ENCODE peak calls at places on chromosome 3, in six cellular contexts. One of them, this sample, is unnamed.

GRCh38 chr3:32002536-32003368 is 21.2 kb downstream of the ZNF860 start:
- DNase-seq in uterus: no peak
- DNase-seq in spleen: no peak
- DNase-seq in cardiac muscle cell: no peak
- DNase-seq in mucosa of descending colon: no peak
- DNase-seq in K562: no peak
- DNase-seq in this sample: no peak

GRCh38 chr3:153621988-153622387 is 460.0 kb downstream of the RAP2B start:
- DNase-seq in spleen: no peak
- DNase-seq in K562: no peak
- DNase-seq in uterus: no peak
- DNase-seq in cardiac muscle cell: no peak
- DNase-seq in mucosa of descending colon: no peak
- DNase-seq in this sample: no peak

GRCh38 chr3:184291738-184292445 is 7.1 kb upstream of the PSMD2 start:
- DNase-seq in cardiac muscle cell: no peak
- DNase-seq in K562: no peak
- DNase-seq in mucosa of descending colon: no peak
- DNase-seq in uterus: no peak
- DNase-seq in spleen: no peak
- DNase-seq in this sample: no peak

GRCh38 chr3:187039723-187040414 is 99.4 kb downstream of the RPL39L start:
- DNase-seq in spleen: no peak
- DNase-seq in K562: no peak
- DNase-seq in uterus: no peak
- DNase-seq in cardiac muscle cell: no peak
- DNase-seq in mucosa of descending colon: peak; percentile 48
- DNase-seq in this sample: no peak

GRCh38 chr3:148008591-148008990 is 599.4 kb downstream of the ZIC1 start:
- DNase-seq in cardiac muscle cell: no peak
- DNase-seq in uterus: no peak
- DNase-seq in mucosa of descending colon: no peak
- DNase-seq in spleen: no peak
- DNase-seq in K562: no peak
- DNase-seq in this sample: no peak

GRCh38 chr3:172034786-172035685 is 4.3 kb upstream of the FNDC3B start:
- DNase-seq in mucosa of descending colon: peak; percentile 73
- DNase-seq in uterus: no peak
- DNase-seq in K562: peak; percentile 46
- DNase-seq in cardiac muscle cell: no peak
- DNase-seq in spleen: no peak
- DNase-seq in this sample: no peak

GRCh38 chr3:23761440-23761896 is 44.3 kb upstream of the UBE2E1 start:
- DNase-seq in K562: no peak
- DNase-seq in spleen: no peak
- DNase-seq in mucosa of descending colon: peak; percentile 64
- DNase-seq in cardiac muscle cell: peak; percentile 49
- DNase-seq in uterus: no peak
- DNase-seq in this sample: no peak

GRCh38 chr3:134905647-134905935 is 110.5 kb downstream of the EPHB1 start:
- DNase-seq in mucosa of descending colon: no peak
- DNase-seq in uterus: no peak
- DNase-seq in cardiac muscle cell: no peak
- DNase-seq in K562: no peak
- DNase-seq in spleen: no peak
- DNase-seq in this sample: no peak

GRCh38 chr3:30691249-30691880 is 85.0 kb downstream of the TGFBR2 start:
- DNase-seq in K562: no peak
- DNase-seq in uterus: no peak
- DNase-seq in spleen: no peak
- DNase-seq in mucosa of descending colon: no peak
- DNase-seq in cardiac muscle cell: no peak
- DNase-seq in this sample: no peak

GRCh38 chr3:39762537-39762936 is 46.9 kb upstream of the MYRIP start:
- DNase-seq in K562: no peak
- DNase-seq in uterus: no peak
- DNase-seq in cardiac muscle cell: no peak
- DNase-seq in spleen: no peak
- DNase-seq in mucosa of descending colon: no peak
- DNase-seq in this sample: no peak

GRCh38 chr3:194469977-194470376 is 16.8 kb downstream of the ATP13A3 start:
- DNase-seq in K562: no peak
- DNase-seq in mucosa of descending colon: no peak
- DNase-seq in spleen: no peak
- DNase-seq in cardiac muscle cell: no peak
- DNase-seq in uterus: no peak
- DNase-seq in this sample: no peak

GRCh38 chr3:131397889-131398288 is 16.3 kb downstream of the NUDT16 start:
- DNase-seq in K562: no peak
- DNase-seq in cardiac muscle cell: no peak
- DNase-seq in mucosa of descending colon: no peak
- DNase-seq in spleen: no peak
- DNase-seq in uterus: no peak
- DNase-seq in this sample: no peak

GRCh38 chr3:87359807-87360206 is 83.4 kb upstream of the POU1F1 start:
- DNase-seq in mucosa of descending colon: peak; percentile 24
- DNase-seq in spleen: no peak
- DNase-seq in uterus: no peak
- DNase-seq in cardiac muscle cell: no peak
- DNase-seq in K562: no peak
- DNase-seq in this sample: no peak

GRCh38 chr3:197309528-197310361 is 11.3 kb upstream of the DLG1 start:
- DNase-seq in uterus: no peak
- DNase-seq in cardiac muscle cell: no peak
- DNase-seq in mucosa of descending colon: no peak
- DNase-seq in K562: no peak
- DNase-seq in spleen: no peak
- DNase-seq in this sample: no peak

GRCh38 chr3:22231061-22231460 is 480.1 kb upstream of the ZNF385D start:
- DNase-seq in cardiac muscle cell: no peak
- DNase-seq in uterus: no peak
- DNase-seq in mucosa of descending colon: no peak
- DNase-seq in K562: no peak
- DNase-seq in spleen: no peak
- DNase-seq in this sample: no peak

GRCh38 chr3:140031170-140031569 is 96.2 kb downstream of the CLSTN2 start:
- DNase-seq in uterus: no peak
- DNase-seq in mucosa of descending colon: no peak
- DNase-seq in cardiac muscle cell: no peak
- DNase-seq in spleen: no peak
- DNase-seq in K562: no peak
- DNase-seq in this sample: no peak

GRCh38 chr3:31466016-31466415 is 66.7 kb upstream of the STT3B start:
- DNase-seq in uterus: no peak
- DNase-seq in K562: no peak
- DNase-seq in spleen: no peak
- DNase-seq in mucosa of descending colon: no peak
- DNase-seq in cardiac muscle cell: no peak
- DNase-seq in this sample: no peak

GRCh38 chr3:174202146-174202545 is 657.0 kb upstream of the NAALADL2 start:
- DNase-seq in uterus: no peak
- DNase-seq in cardiac muscle cell: no peak
- DNase-seq in mucosa of descending colon: no peak
- DNase-seq in spleen: no peak
- DNase-seq in K562: no peak
- DNase-seq in this sample: no peak

GRCh38 chr3:133633439-133633838 is 28.3 kb downstream of the TOPBP1 start:
- DNase-seq in spleen: no peak
- DNase-seq in uterus: no peak
- DNase-seq in cardiac muscle cell: no peak
- DNase-seq in K562: no peak
- DNase-seq in mucosa of descending colon: no peak
- DNase-seq in this sample: no peak

GRCh38 chr3:69441028-69441427 is 55.1 kb upstream of the FRMD4B start:
- DNase-seq in spleen: no peak
- DNase-seq in K562: no peak
- DNase-seq in mucosa of descending colon: no peak
- DNase-seq in uterus: no peak
- DNase-seq in cardiac muscle cell: no peak
- DNase-seq in this sample: no peak

GRCh38 chr3:150588027-150588830 is 14.9 kb upstream of the SELENOT start:
- DNase-seq in K562: no peak
- DNase-seq in mucosa of descending colon: no peak
- DNase-seq in spleen: no peak
- DNase-seq in cardiac muscle cell: peak; percentile 83
- DNase-seq in uterus: no peak
- DNase-seq in this sample: peak; percentile 45

GRCh38 chr3:102374863-102375637 is 59.8 kb upstream of the ZPLD1 start:
- DNase-seq in mucosa of descending colon: no peak
- DNase-seq in uterus: no peak
- DNase-seq in K562: no peak
- DNase-seq in cardiac muscle cell: no peak
- DNase-seq in spleen: no peak
- DNase-seq in this sample: no peak

GRCh38 chr3:197017003-197017402 is 12.6 kb downstream of the MELTF start:
- DNase-seq in K562: no peak
- DNase-seq in uterus: peak; percentile 9
- DNase-seq in mucosa of descending colon: no peak
- DNase-seq in spleen: no peak
- DNase-seq in cardiac muscle cell: no peak
- DNase-seq in this sample: no peak

GRCh38 chr3:8492744-8493511 is 8.7 kb upstream of the LMCD1 start:
- DNase-seq in cardiac muscle cell: no peak
- DNase-seq in K562: no peak
- DNase-seq in mucosa of descending colon: no peak
- DNase-seq in uterus: no peak
- DNase-seq in spleen: no peak
- DNase-seq in this sample: no peak
- H3K4me1 ChIP-seq in cardiac muscle cell: no peaks in the 10 kb centered on the region
- H3K4me1 ChIP-seq in K562: no peaks in the 10 kb centered on the region
- H3K4me1 ChIP-seq in mucosa of descending colon: no peaks in the 10 kb centered on the region
- H3K4me1 ChIP-seq in uterus: peaks cover 11% of the 10 kb centered on the region
- H3K4me1 ChIP-seq in spleen: no peaks in the 10 kb centered on the region
- H3K4me1 ChIP-seq in this sample: peaks cover 9% of the 10 kb centered on the region

DNA sequence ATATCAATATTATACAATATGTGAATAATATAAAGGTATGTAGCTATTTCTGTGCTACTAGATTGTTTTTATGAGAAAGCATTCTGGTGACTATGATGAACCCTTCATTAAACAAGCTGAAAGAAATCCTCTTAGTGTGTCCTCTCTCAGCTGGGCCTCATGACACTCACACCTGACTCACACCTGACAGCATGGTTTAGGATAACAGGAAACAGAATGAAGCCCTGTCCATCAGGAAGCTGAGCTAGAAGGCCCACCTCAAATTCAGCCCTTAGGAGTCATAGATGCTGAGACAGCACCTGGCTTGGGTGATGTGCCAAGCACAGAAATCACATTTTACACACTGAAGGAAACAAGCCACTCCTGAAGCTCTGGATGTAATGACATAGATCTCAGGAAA is 30.8 kb downstream of the CHCHD4 start:
- DNase-seq in cardiac muscle cell: no peak
- DNase-seq in spleen: no peak
- DNase-seq in uterus: no peak
- DNase-seq in mucosa of descending colon: no peak
- DNase-seq in K562: no peak
- DNase-seq in this sample: no peak
- H3K9me3 ChIP-seq in cardiac muscle cell: no peaks in the 10 kb centered on the region
- H3K9me3 ChIP-seq in spleen: peaks cover 16% of the 10 kb centered on the region
- H3K9me3 ChIP-seq in uterus: no peaks in the 10 kb centered on the region
- H3K9me3 ChIP-seq in mucosa of descending colon: no peaks in the 10 kb centered on the region
- H3K9me3 ChIP-seq in K562: no peaks in the 10 kb centered on the region
- H3K9me3 ChIP-seq in this sample: no peaks in the 10 kb centered on the region

DNA sequence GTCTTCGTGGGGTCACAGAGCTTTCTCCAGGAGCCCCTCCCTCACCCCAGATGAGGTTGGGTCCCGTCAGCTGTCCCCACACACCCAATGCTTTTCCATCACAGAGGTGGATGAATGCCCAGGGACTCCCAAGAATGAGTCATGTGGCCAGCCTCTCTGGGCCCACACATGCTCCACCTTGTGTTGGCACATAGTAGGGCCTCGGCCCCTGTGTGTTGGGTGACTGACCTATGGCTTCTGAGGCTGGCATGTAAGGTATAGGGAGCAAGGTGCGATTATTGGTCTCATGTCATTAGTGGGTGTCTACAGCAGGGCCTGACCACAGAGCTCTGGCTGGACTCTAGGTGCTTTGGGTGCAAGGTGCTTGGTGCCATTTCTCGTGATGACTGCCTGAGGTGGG is 86.9 kb downstream of the DNAJB8 start:
- DNase-seq in uterus: no peak
- DNase-seq in cardiac muscle cell: no peak
- DNase-seq in mucosa of descending colon: no peak
- DNase-seq in spleen: no peak
- DNase-seq in K562: no peak
- DNase-seq in this sample: no peak
- H3K4me1 ChIP-seq in uterus: peaks cover 27% of the 10 kb centered on the region
- H3K4me1 ChIP-seq in cardiac muscle cell: peaks cover 37% of the 10 kb centered on the region
- H3K4me1 ChIP-seq in mucosa of descending colon: peaks cover 24% of the 10 kb centered on the region
- H3K4me1 ChIP-seq in spleen: no peaks in the 10 kb centered on the region
- H3K4me1 ChIP-seq in K562: peaks cover 28% of the 10 kb centered on the region
- H3K4me1 ChIP-seq in this sample: peaks cover 7% of the 10 kb centered on the region

DNA sequence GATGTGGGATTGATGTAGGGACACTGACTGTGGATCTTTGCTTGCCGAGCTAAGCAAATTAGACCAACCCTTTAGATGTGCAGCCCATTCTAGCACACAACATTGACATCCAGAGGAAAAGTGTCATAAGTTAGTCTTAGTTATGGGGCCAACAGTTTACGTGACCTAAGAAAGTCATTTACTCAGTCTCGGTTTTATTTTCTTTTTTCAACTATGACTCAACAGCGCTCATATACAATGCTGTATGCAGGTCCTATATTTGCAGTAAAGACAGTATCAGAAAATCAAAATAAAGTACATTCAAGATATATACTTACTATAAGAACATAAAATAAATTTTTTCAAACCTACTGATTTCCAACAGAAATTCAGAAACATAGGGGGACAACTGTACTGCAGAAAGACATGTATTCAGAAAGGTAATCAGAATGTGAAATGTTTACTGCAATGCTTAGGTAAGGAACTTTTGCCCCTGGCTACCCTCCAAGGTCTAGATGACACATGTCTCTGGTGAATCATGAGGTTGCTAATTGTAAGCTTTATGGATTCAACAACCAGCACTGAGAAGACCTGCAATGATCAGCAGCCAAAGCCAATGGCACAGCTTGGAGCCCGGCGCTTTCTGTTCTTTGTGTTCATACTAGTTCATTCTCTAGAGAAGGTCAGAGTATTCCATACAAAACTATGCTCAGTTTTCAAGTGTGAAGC is 317.5 kb upstream of the CNTN6 start:
- DNase-seq in mucosa of descending colon: no peak
- DNase-seq in uterus: no peak
- DNase-seq in cardiac muscle cell: no peak
- DNase-seq in K562: no peak
- DNase-seq in spleen: no peak
- DNase-seq in this sample: no peak
- H3K9me3 ChIP-seq in mucosa of descending colon: peaks cover 5% of the 10 kb centered on the region
- H3K9me3 ChIP-seq in uterus: no peaks in the 10 kb centered on the region
- H3K9me3 ChIP-seq in cardiac muscle cell: no peaks in the 10 kb centered on the region
- H3K9me3 ChIP-seq in K562: no peaks in the 10 kb centered on the region
- H3K9me3 ChIP-seq in spleen: peaks cover 8% of the 10 kb centered on the region
- H3K9me3 ChIP-seq in this sample: no peaks in the 10 kb centered on the region

This sample was measured in lung.